ENCODE peak calls at places on chromosomes 5 and 9, in nine cellular contexts. J is CD8-positive, alpha-beta T cell; T is CD4-positive, alpha-beta T cell; B is activated CD4-positive, CD25-positive, alpha-beta regulatory T cell treated with anti-CD3 and anti-CD28 coated beads, Interleukin-2, amount 50 U/mL, for 72 hours; M is M059J; N is foreskin fibroblast; H is putamen; K is activated naive CD8-positive, alpha-beta T cell treated with anti-CD3 and anti-CD28 coated beads, Interleukin-2, amount 50 U/mL, for 24 hours; S is stromal cell of bone marrow. Z is an unnamed sample.

GRCh38 chr5:73130811-73131210 is 10.4 kb downstream of the TMEM171 start:
- DNase-seq in J (no peak), T (no peak), B (no peak), M (no peak), N (no peak), H (no peak), K (no peak), S (no peak), Z (no peak)

GRCh38 chr9:134068742-134069535 is 1.1 kb upstream of the BRD3 start:
- DNase-seq in J (no peak), T (no peak), B (no peak), M (peak), N (no peak), H (no peak), K (peak), S (no peak), Z (no peak)

GRCh38 chr5:140725799-140726471 is 25.7 kb downstream of the ZMAT2 start:
- DNase-seq in J (peak), T (peak), B (peak), M (peak), N (peak), H (no peak), K (peak), S (peak), Z (peak)

GRCh38 chr9:76355886-76356285 is 38.3 kb downstream of the RFK start:
- DNase-seq in J (no peak), T (no peak), B (no peak), M (no peak), N (no peak), H (peak), K (no peak), S (no peak), Z (no peak)

GRCh38 chr5:103355590-103355989 is 97.0 kb downstream of the MACIR start:
- DNase-seq in J (no peak), T (no peak), B (no peak), M (no peak), N (no peak), H (no peak), K (no peak), S (no peak), Z (no peak)

GRCh38 chr5:169956756-169957155 is 23.5 kb downstream of the INSYN2B start:
- DNase-seq in J (no peak), T (no peak), B (no peak), M (peak), N (peak), H (peak), K (no peak), S (no peak), Z (peak)

GRCh38 chr9:87152206-87152605 is 204.9 kb upstream of the GAS1 start:
- DNase-seq in J (no peak), T (no peak), B (no peak), M (no peak), N (no peak), H (no peak), K (no peak), S (no peak), Z (no peak)

GRCh38 chr5:1501372-1502045 is 22.3 kb downstream of the LPCAT1 start:
- DNase-seq in J (no peak), T (no peak), B (no peak), M (no peak), N (no peak), H (no peak), K (no peak), S (no peak), Z (no peak)

GRCh38 chr5:50966986-50967385 is 300.5 kb downstream of the PARP8 start:
- DNase-seq in J (no peak), T (no peak), B (no peak), M (no peak), N (no peak), H (no peak), K (no peak), S (no peak), Z (no peak)

GRCh38 chr9:4277531-4277991 is 22.3 kb downstream of the GLIS3 start:
- DNase-seq in J (no peak), T (no peak), B (no peak), M (peak), N (no peak), H (no peak), K (no peak), S (no peak), Z (no peak)

GRCh38 chr5:80516826-80517225 is 28.9 kb downstream of the FAM151B start:
- DNase-seq in J (no peak), T (no peak), B (no peak), M (peak), N (peak), H (no peak), K (peak), S (peak), Z (peak)

GRCh38 chr5:51201708-51202107 is 181.5 kb upstream of the ISL1 start:
- DNase-seq in J (no peak), T (no peak), B (no peak), M (no peak), N (no peak), H (no peak), K (no peak), S (no peak), Z (no peak)

GRCh38 chr9:117725426-117725887 is 21.3 kb downstream of the TLR4 start:
- DNase-seq in J (no peak), T (no peak), B (no peak), M (no peak), N (no peak), H (no peak), K (no peak), S (no peak), Z (no peak)

GRCh38 chr5:1094670-1095190 is 17.1 kb downstream of the SLC12A7 start:
- DNase-seq in J (no peak), T (no peak), B (no peak), M (no peak), N (no peak), H (no peak), K (no peak), S (no peak), Z (no peak)

GRCh38 chr9:6630502-6631206 is 14.9 kb downstream of the GLDC start:
- DNase-seq in J (no peak), T (no peak), B (no peak), M (no peak), N (no peak), H (no peak), K (no peak), S (no peak), Z (no peak)

GRCh38 chr5:135979510-135979909 is 24.7 kb upstream of the LECT2 start:
- DNase-seq in J (no peak), T (no peak), B (no peak), M (no peak), N (peak), H (no peak), K (no peak), S (peak), Z (peak)

GRCh38 chr5:149166128-149166527 is 24.8 kb downstream of the ABLIM3 start:
- DNase-seq in J (no peak), T (no peak), B (no peak), M (peak), N (peak), H (no peak), K (no peak), S (peak), Z (peak)

GRCh38 chr5:121969660-121970295 is 8.0 kb downstream of the SRFBP1 start:
- DNase-seq in J (no peak), T (no peak), B (no peak), M (peak), N (peak), H (no peak), K (no peak), S (no peak), Z (no peak)

GRCh38 chr9:109319072-109319630 is 1.7 kb downstream of the EPB41L4B start:
- DNase-seq in J (no peak), T (no peak), B (no peak), M (no peak), N (no peak), H (no peak), K (peak), S (no peak), Z (no peak)

GRCh38 chr5:117433841-117434240 is 859.2 kb upstream of the SEMA6A start:
- DNase-seq in J (no peak), T (no peak), B (no peak), M (no peak), N (no peak), H (no peak), K (no peak), S (no peak), Z (no peak)

GRCh38 chr5:149886060-149886459 is 58.5 kb downstream of the PDE6A start:
- DNase-seq in J (no peak), T (no peak), B (no peak), M (peak), N (peak), H (no peak), K (no peak), S (peak), Z (peak)

GRCh38 chr9:92711844-92712243 is 41.9 kb upstream of the IPPK start:
- DNase-seq in J (no peak), T (no peak), B (no peak), M (no peak), N (no peak), H (no peak), K (no peak), S (no peak), Z (no peak)

GRCh38 chr9:97403746-97404316 is 8.1 kb upstream of the TDRD7 start:
- DNase-seq in J (no peak), T (no peak), B (no peak), M (no peak), N (no peak), H (no peak), K (no peak), S (no peak), Z (no peak)

GRCh38 chr5:80346055-80346454 is 26.3 kb downstream of the SPZ1 start:
- DNase-seq in J (peak), T (peak), B (no peak), M (peak), N (no peak), H (peak), K (peak), S (no peak), Z (peak)

GRCh38 chr9:68706579-68707201 is 1.6 kb downstream of the PIP5K1B start:
- DNase-seq in J (no peak), T (no peak), B (no peak), M (no peak), N (no peak), H (no peak), K (no peak), S (no peak), Z (no peak)

GRCh38 chr9:34363619-34364351 is 12.9 kb downstream of the MYORG start:
- DNase-seq in J (no peak), T (no peak), B (no peak), M (no peak), N (no peak), H (no peak), K (no peak), S (no peak), Z (no peak)

GRCh38 chr9:84141762-84142370 is 161.3 kb downstream of the RMI1 start:
- DNase-seq in J (no peak), T (no peak), B (no peak), M (no peak), N (no peak), H (no peak), K (no peak), S (no peak), Z (no peak)

GRCh38 chr9:14159440-14160222 is 154.3 kb downstream of the NFIB start:
- DNase-seq in J (no peak), T (no peak), B (no peak), M (no peak), N (no peak), H (no peak), K (no peak), S (no peak), Z (no peak)

GRCh38 chr9:26181836-26182235 is 503.6 kb upstream of the TUSC1 start:
- DNase-seq in J (no peak), T (no peak), B (no peak), M (no peak), N (no peak), H (no peak), K (no peak), S (no peak), Z (no peak)